ENCODE peak calls at places on chromosomes 16 and 17, in five cellular contexts. One of them, this sample, is unnamed. For H3K27me3, the result is how much of the 10 kb centered on the place peaks cover.

GRCh38 chr17:72362466-72363335 is 241.9 kb downstream of the SOX9 start:
- DNase-seq in HepG2: peak
- DNase-seq in K562: no peak
- DNase-seq in transverse colon: no peak
- DNase-seq in upper lobe of left lung: no peak
- DNase-seq in this sample: no peak

GRCh38 chr17:66432558-66432957 is 130.1 kb downstream of the PRKCA start:
- DNase-seq in K562: no peak
- DNase-seq in transverse colon: no peak
- DNase-seq in upper lobe of left lung: no peak
- DNase-seq in HepG2: no peak
- DNase-seq in this sample: no peak

GRCh38 chr16:19882186-19882585 is 2.5 kb downstream of the GPRC5B start:
- DNase-seq in transverse colon: no peak
- DNase-seq in HepG2: no peak
- DNase-seq in K562: no peak
- DNase-seq in upper lobe of left lung: no peak
- DNase-seq in this sample: no peak

GRCh38 chr17:418421-418751 is 65.8 kb upstream of the RPH3AL start:
- DNase-seq in transverse colon: no peak
- DNase-seq in upper lobe of left lung: no peak
- DNase-seq in HepG2: no peak
- DNase-seq in K562: no peak
- DNase-seq in this sample: no peak

GRCh38 chr16:7013990-7014389 is 318.7 kb upstream of the RBFOX1 start:
- DNase-seq in transverse colon: no peak
- DNase-seq in upper lobe of left lung: no peak
- DNase-seq in HepG2: peak
- DNase-seq in K562: peak
- DNase-seq in this sample: no peak

GRCh38 chr16:23901178-23902131 is 65.7 kb downstream of the PRKCB start:
- DNase-seq in K562: peak
- DNase-seq in upper lobe of left lung: no peak
- DNase-seq in HepG2: no peak
- DNase-seq in transverse colon: no peak
- DNase-seq in this sample: no peak

GRCh38 chr17:71163121-71163812 is 957.6 kb upstream of the SOX9 start:
- DNase-seq in transverse colon: no peak
- DNase-seq in K562: no peak
- DNase-seq in HepG2: no peak
- DNase-seq in upper lobe of left lung: no peak
- DNase-seq in this sample: no peak

GRCh38 chr16:49409121-49409520 is 35.5 kb downstream of the C16orf78 start:
- DNase-seq in K562: no peak
- DNase-seq in transverse colon: no peak
- DNase-seq in HepG2: no peak
- DNase-seq in upper lobe of left lung: no peak
- DNase-seq in this sample: no peak

GRCh38 chr17:64020068-64020766 is at the start of gene ICAM2:
- DNase-seq in upper lobe of left lung: no peak
- DNase-seq in HepG2: no peak
- DNase-seq in transverse colon: peak
- DNase-seq in K562: no peak
- DNase-seq in this sample: no peak
- TF ChIP-seq EP300 in upper lobe of left lung: peak
- TF ChIP-seq EP300 in HepG2: no peak
- TF ChIP-seq EP300 in transverse colon: no peak
- TF ChIP-seq EP300 in K562: no peak
- TF ChIP-seq EP300 in this sample: no peak

GRCh38 chr17:4950075-4950756 is 703 bp upstream of the ENO3 start:
- DNase-seq in upper lobe of left lung: peak
- DNase-seq in K562: peak
- DNase-seq in HepG2: peak
- DNase-seq in transverse colon: peak
- DNase-seq in this sample: no peak
- TF ChIP-seq POLR2A in upper lobe of left lung: no peak
- TF ChIP-seq POLR2A in K562: peak
- TF ChIP-seq POLR2A in HepG2: peak
- TF ChIP-seq POLR2A in transverse colon: no peak
- TF ChIP-seq POLR2A in this sample: no peak

GRCh38 chr16:22192261-22193133 is 13.6 kb upstream of the EEF2K start:
- DNase-seq in upper lobe of left lung: no peak
- DNase-seq in transverse colon: peak
- DNase-seq in K562: peak
- DNase-seq in HepG2: peak
- DNase-seq in this sample: peak
- H3K27me3 ChIP-seq in upper lobe of left lung: under half
- H3K27me3 ChIP-seq in transverse colon: under half
- H3K27me3 ChIP-seq in K562: under half
- H3K27me3 ChIP-seq in HepG2: under half
- H3K27me3 ChIP-seq in this sample: under half

DNA sequence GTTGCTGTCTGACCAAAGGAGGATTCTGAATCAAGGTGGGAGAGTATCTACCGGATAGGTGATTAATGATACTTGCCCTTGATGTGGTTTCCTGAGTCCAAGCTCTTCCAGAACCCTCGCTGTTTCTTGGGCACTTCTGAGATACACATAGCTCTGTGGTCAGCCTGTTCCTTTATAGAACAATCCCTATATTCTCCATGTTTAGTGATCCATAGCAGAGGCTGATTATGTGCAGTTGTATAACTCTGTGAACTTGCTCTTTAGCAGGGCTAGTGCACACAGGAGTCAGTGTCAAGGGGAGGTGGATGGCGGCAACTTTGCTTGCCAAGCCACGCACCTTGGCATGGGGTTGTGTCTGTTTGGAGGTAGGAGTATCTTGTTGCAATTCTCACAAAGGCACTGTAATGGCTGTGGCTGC is 36.1 kb downstream of the ARL4D start:
- DNase-seq in K562: no peak
- DNase-seq in upper lobe of left lung: no peak
- DNase-seq in transverse colon: no peak
- DNase-seq in HepG2: no peak
- DNase-seq in this sample: no peak
- TF ChIP-seq EP300 in K562: no peak
- TF ChIP-seq EP300 in upper lobe of left lung: no peak
- TF ChIP-seq EP300 in transverse colon: no peak
- TF ChIP-seq EP300 in HepG2: no peak
- TF ChIP-seq EP300 in this sample: no peak